ENCODE peak calls at places on chromosomes 11 and 22, in seven cellular contexts. One of them, this sample, is unnamed.

GRCh38 chr11:92964471-92964870 is 5.0 kb upstream of the MTNR1B start:
- DNase-seq in OCI-LY7: no peak
- DNase-seq in lower leg skin: no peak
- DNase-seq in lower lobe of right lung: no peak
- DNase-seq in tibial nerve: no peak
- DNase-seq in astrocyte of the spinal cord: no peak
- DNase-seq in cardiac fibroblast: no peak
- DNase-seq in this sample: no peak

GRCh38 chr11:61972796-61973602 is 5.6 kb upstream of the FTH1 start:
- DNase-seq in cardiac fibroblast: peak
- DNase-seq in tibial nerve: no peak
- DNase-seq in lower lobe of right lung: no peak
- DNase-seq in lower leg skin: peak
- DNase-seq in OCI-LY7: no peak
- DNase-seq in astrocyte of the spinal cord: peak
- DNase-seq in this sample: peak

GRCh38 chr11:133078591-133079179 is 453.6 kb downstream of the OPCML start:
- DNase-seq in cardiac fibroblast: peak
- DNase-seq in OCI-LY7: peak
- DNase-seq in lower leg skin: no peak
- DNase-seq in astrocyte of the spinal cord: peak
- DNase-seq in lower lobe of right lung: no peak
- DNase-seq in tibial nerve: no peak
- DNase-seq in this sample: peak

GRCh38 chr11:61392991-61393595 is 706 bp downstream of the TMEM216 start:
- DNase-seq in tibial nerve: no peak
- DNase-seq in lower lobe of right lung: no peak
- DNase-seq in astrocyte of the spinal cord: no peak
- DNase-seq in lower leg skin: no peak
- DNase-seq in cardiac fibroblast: no peak
- DNase-seq in OCI-LY7: peak
- DNase-seq in this sample: peak

GRCh38 chr11:69674267-69674885 is 777 bp downstream of the LTO1 start:
- DNase-seq in lower leg skin: no peak
- DNase-seq in cardiac fibroblast: peak
- DNase-seq in tibial nerve: no peak
- DNase-seq in lower lobe of right lung: no peak
- DNase-seq in OCI-LY7: peak
- DNase-seq in astrocyte of the spinal cord: peak
- DNase-seq in this sample: peak

GRCh38 chr11:2214527-2215229 is 43.1 kb upstream of the TH start:
- DNase-seq in cardiac fibroblast: no peak
- DNase-seq in lower lobe of right lung: peak
- DNase-seq in OCI-LY7: no peak
- DNase-seq in lower leg skin: peak
- DNase-seq in astrocyte of the spinal cord: no peak
- DNase-seq in tibial nerve: no peak
- DNase-seq in this sample: no peak

GRCh38 chr11:69166186-69167115 is 10.7 kb downstream of the SMIM38 start:
- DNase-seq in cardiac fibroblast: peak
- DNase-seq in lower leg skin: no peak
- DNase-seq in OCI-LY7: peak
- DNase-seq in tibial nerve: no peak
- DNase-seq in astrocyte of the spinal cord: peak
- DNase-seq in lower lobe of right lung: no peak
- DNase-seq in this sample: peak

GRCh38 chr22:39227542-39228272 is 17.1 kb downstream of the PDGFB start:
- DNase-seq in lower leg skin: no peak
- DNase-seq in lower lobe of right lung: no peak
- DNase-seq in cardiac fibroblast: no peak
- DNase-seq in OCI-LY7: no peak
- DNase-seq in tibial nerve: no peak
- DNase-seq in astrocyte of the spinal cord: no peak
- DNase-seq in this sample: no peak

GRCh38 chr22:33853200-33854097 is 66.8 kb downstream of the LARGE1 start:
- DNase-seq in cardiac fibroblast: peak
- DNase-seq in astrocyte of the spinal cord: peak
- DNase-seq in OCI-LY7: peak
- DNase-seq in lower leg skin: no peak
- DNase-seq in lower lobe of right lung: peak
- DNase-seq in tibial nerve: peak
- DNase-seq in this sample: peak

GRCh38 chr11:47215366-47215925 is 672 bp downstream of the DDB2 start:
- DNase-seq in tibial nerve: no peak
- DNase-seq in lower leg skin: no peak
- DNase-seq in lower lobe of right lung: no peak
- DNase-seq in astrocyte of the spinal cord: no peak
- DNase-seq in cardiac fibroblast: no peak
- DNase-seq in OCI-LY7: peak
- DNase-seq in this sample: no peak

GRCh38 chr11:69496631-69497220 is 15.3 kb downstream of the LINC01488 start:
- DNase-seq in OCI-LY7: no peak
- DNase-seq in astrocyte of the spinal cord: no peak
- DNase-seq in tibial nerve: no peak
- DNase-seq in cardiac fibroblast: no peak
- DNase-seq in lower lobe of right lung: no peak
- DNase-seq in lower leg skin: no peak
- DNase-seq in this sample: no peak

GRCh38 chr11:129440028-129440630 is 64.5 kb downstream of the BARX2 start:
- DNase-seq in astrocyte of the spinal cord: peak
- DNase-seq in tibial nerve: no peak
- DNase-seq in lower lobe of right lung: no peak
- DNase-seq in lower leg skin: peak
- DNase-seq in OCI-LY7: no peak
- DNase-seq in cardiac fibroblast: peak
- DNase-seq in this sample: no peak

GRCh38 chr22:38981005-38981658 is 1.0 kb upstream of the APOBEC3B start:
- DNase-seq in OCI-LY7: peak
- DNase-seq in lower lobe of right lung: no peak
- DNase-seq in lower leg skin: no peak
- DNase-seq in astrocyte of the spinal cord: no peak
- DNase-seq in tibial nerve: no peak
- DNase-seq in cardiac fibroblast: peak
- DNase-seq in this sample: peak

GRCh38 chr11:120079750-120080610 is 57.9 kb downstream of the TRIM29 start:
- DNase-seq in lower leg skin: no peak
- DNase-seq in OCI-LY7: peak
- DNase-seq in cardiac fibroblast: no peak
- DNase-seq in lower lobe of right lung: no peak
- DNase-seq in astrocyte of the spinal cord: no peak
- DNase-seq in tibial nerve: no peak
- DNase-seq in this sample: no peak

GRCh38 chr22:18950141-18950540 is 14.0 kb upstream of the PRODH start:
- DNase-seq in lower lobe of right lung: peak
- DNase-seq in lower leg skin: no peak
- DNase-seq in tibial nerve: peak
- DNase-seq in cardiac fibroblast: no peak
- DNase-seq in OCI-LY7: no peak
- DNase-seq in astrocyte of the spinal cord: no peak
- DNase-seq in this sample: no peak

GRCh38 chr11:96875772-96876171 is 486.0 kb downstream of the JRKL start:
- DNase-seq in OCI-LY7: no peak
- DNase-seq in astrocyte of the spinal cord: no peak
- DNase-seq in tibial nerve: no peak
- DNase-seq in cardiac fibroblast: no peak
- DNase-seq in lower lobe of right lung: no peak
- DNase-seq in lower leg skin: no peak
- DNase-seq in this sample: no peak

GRCh38 chr22:49825944-49826602 is 1.6 kb downstream of the BRD1 start:
- DNase-seq in lower leg skin: no peak
- DNase-seq in tibial nerve: no peak
- DNase-seq in OCI-LY7: peak
- DNase-seq in astrocyte of the spinal cord: peak
- DNase-seq in lower lobe of right lung: peak
- DNase-seq in cardiac fibroblast: peak
- DNase-seq in this sample: peak

GRCh38 chr11:12288212-12288933 is 89.0 kb upstream of the PARVA start:
- DNase-seq in lower lobe of right lung: peak
- DNase-seq in lower leg skin: peak
- DNase-seq in tibial nerve: peak
- DNase-seq in OCI-LY7: peak
- DNase-seq in astrocyte of the spinal cord: peak
- DNase-seq in cardiac fibroblast: peak
- DNase-seq in this sample: peak

GRCh38 chr11:12287009-12287373 is 90.4 kb upstream of the PARVA start:
- DNase-seq in lower leg skin: peak
- DNase-seq in cardiac fibroblast: peak
- DNase-seq in lower lobe of right lung: no peak
- DNase-seq in tibial nerve: no peak
- DNase-seq in astrocyte of the spinal cord: peak
- DNase-seq in OCI-LY7: no peak
- DNase-seq in this sample: peak

GRCh38 chr11:12286606-12287005 is 90.8 kb upstream of the PARVA start:
- DNase-seq in lower leg skin: peak
- DNase-seq in astrocyte of the spinal cord: no peak
- DNase-seq in OCI-LY7: no peak
- DNase-seq in lower lobe of right lung: no peak
- DNase-seq in cardiac fibroblast: no peak
- DNase-seq in tibial nerve: no peak
- DNase-seq in this sample: no peak

GRCh38 chr11:12288934-12289666 is 88.3 kb upstream of the PARVA start:
- DNase-seq in lower lobe of right lung: no peak
- DNase-seq in lower leg skin: peak
- DNase-seq in astrocyte of the spinal cord: no peak
- DNase-seq in OCI-LY7: no peak
- DNase-seq in cardiac fibroblast: no peak
- DNase-seq in tibial nerve: no peak
- DNase-seq in this sample: no peak

GRCh38 chr11:12287374-12288211 is 89.8 kb upstream of the PARVA start:
- DNase-seq in cardiac fibroblast: peak
- DNase-seq in lower lobe of right lung: no peak
- DNase-seq in tibial nerve: no peak
- DNase-seq in astrocyte of the spinal cord: peak
- DNase-seq in OCI-LY7: no peak
- DNase-seq in lower leg skin: peak
- DNase-seq in this sample: peak
- TF ChIP-seq CTCF in cardiac fibroblast: peak
- TF ChIP-seq CTCF in lower lobe of right lung: no peak
- TF ChIP-seq CTCF in tibial nerve: no peak
- TF ChIP-seq CTCF in astrocyte of the spinal cord: peak
- TF ChIP-seq CTCF in OCI-LY7: no peak
- TF ChIP-seq CTCF in lower leg skin: no peak
- TF ChIP-seq CTCF in this sample: peak

DNA sequence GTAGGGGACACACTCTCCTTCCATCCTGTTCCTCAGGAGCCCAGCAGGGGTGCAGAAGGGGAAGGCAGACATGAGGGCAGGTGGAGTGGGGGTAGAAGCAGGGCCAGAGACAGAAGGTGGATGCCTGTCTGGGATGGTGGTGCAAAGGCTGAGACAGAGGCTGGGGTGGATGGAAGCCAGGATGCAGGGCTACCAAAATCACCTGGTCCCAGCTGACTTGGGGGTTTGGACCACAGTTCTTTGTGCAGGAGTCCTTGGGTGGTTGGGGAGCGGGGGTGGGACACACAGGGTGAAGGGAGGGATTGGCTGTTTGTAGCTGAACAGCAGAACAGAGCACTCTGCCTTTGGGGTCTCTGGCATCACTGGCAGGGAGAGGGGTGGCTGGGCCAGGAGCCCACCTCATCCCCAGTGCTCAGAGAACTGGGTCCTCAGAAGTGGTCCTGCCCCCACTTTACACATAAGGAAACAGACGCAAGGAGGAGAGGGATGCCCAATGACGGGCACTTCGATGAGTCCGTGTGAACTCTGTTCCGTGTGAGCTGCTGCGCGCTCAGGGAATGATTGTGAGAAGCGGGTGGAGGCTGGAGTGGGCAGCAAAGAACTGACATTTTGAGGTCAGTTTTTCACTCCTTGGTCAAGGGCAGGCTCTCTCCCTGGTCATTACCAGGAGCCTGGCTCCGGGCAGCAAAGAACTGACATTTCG is 1.8 kb downstream of the TAGLN start:
- DNase-seq in tibial nerve: no peak
- DNase-seq in lower lobe of right lung: no peak
- DNase-seq in astrocyte of the spinal cord: no peak
- DNase-seq in cardiac fibroblast: peak
- DNase-seq in lower leg skin: no peak
- DNase-seq in OCI-LY7: no peak
- DNase-seq in this sample: no peak
- H3K4me3 ChIP-seq in tibial nerve: peak
- H3K4me3 ChIP-seq in lower lobe of right lung: peak
- H3K4me3 ChIP-seq in astrocyte of the spinal cord: peak
- H3K4me3 ChIP-seq in cardiac fibroblast: peak
- H3K4me3 ChIP-seq in lower leg skin: no peak
- H3K4me3 ChIP-seq in OCI-LY7: no peak
- H3K4me3 ChIP-seq in this sample: peak

GRCh38 chr22:35719212-35719869 is 1.7 kb downstream of the APOL5 start:
- DNase-seq in tibial nerve: no peak
- DNase-seq in OCI-LY7: no peak
- DNase-seq in lower lobe of right lung: no peak
- DNase-seq in astrocyte of the spinal cord: no peak
- DNase-seq in cardiac fibroblast: no peak
- DNase-seq in lower leg skin: no peak
- DNase-seq in this sample: no peak
- TF ChIP-seq CTCF in tibial nerve: no peak
- TF ChIP-seq CTCF in OCI-LY7: peak
- TF ChIP-seq CTCF in lower lobe of right lung: no peak
- TF ChIP-seq CTCF in astrocyte of the spinal cord: no peak
- TF ChIP-seq CTCF in cardiac fibroblast: peak
- TF ChIP-seq CTCF in lower leg skin: no peak
- TF ChIP-seq CTCF in this sample: peak

GRCh38 chr11:130645164-130645859 is 196.9 kb downstream of the ADAMTS15 start:
- DNase-seq in OCI-LY7: no peak
- DNase-seq in lower leg skin: no peak
- DNase-seq in cardiac fibroblast: no peak
- DNase-seq in astrocyte of the spinal cord: no peak
- DNase-seq in lower lobe of right lung: no peak
- DNase-seq in tibial nerve: no peak
- DNase-seq in this sample: no peak
- H3K4me3 ChIP-seq in OCI-LY7: no peak
- H3K4me3 ChIP-seq in lower leg skin: no peak
- H3K4me3 ChIP-seq in cardiac fibroblast: no peak
- H3K4me3 ChIP-seq in astrocyte of the spinal cord: no peak
- H3K4me3 ChIP-seq in lower lobe of right lung: no peak
- H3K4me3 ChIP-seq in tibial nerve: no peak
- H3K4me3 ChIP-seq in this sample: no peak